ENCODE peak calls at places on chromosome 5, in four cellular contexts. G is HCT116, P is K562, J is SK-N-SH. L is an unnamed sample.

GRCh38 chr5:10734050-10734709 is 26.9 kb downstream of the DAP start:
- DNase-seq in P (peak), G (no peak), J (no peak), L (no peak)

GRCh38 chr5:107010060-107010459 is 660.7 kb downstream of the EFNA5 start:
- DNase-seq in P (no peak), G (no peak), J (no peak), L (no peak)

GRCh38 chr5:35012365-35012764 is 35.4 kb downstream of the AGXT2 start:
- DNase-seq in G (no peak), P (no peak), J (no peak), L (no peak)

GRCh38 chr5:11904270-11904906 is at the start of gene CTNND2:
- DNase-seq in G (no peak), P (no peak), J (peak), L (no peak)

GRCh38 chr5:140978260-140978659 is 12.0 kb downstream of the PCDHAC2 start:
- DNase-seq in G (no peak), J (peak), P (no peak), L (peak)

GRCh38 chr5:172090976-172091547 is 84.6 kb upstream of the FBXW11 start:
- DNase-seq in J (no peak), P (no peak), G (no peak), L (no peak)

GRCh38 chr5:141560141-141560540 is 58.7 kb downstream of the DIAPH1 start:
- DNase-seq in P (no peak), G (no peak), J (no peak), L (no peak)

GRCh38 chr5:146440348-146440747 is 6.8 kb upstream of the TCERG1 start:
- DNase-seq in G (no peak), J (no peak), P (no peak), L (no peak)

GRCh38 chr5:32092938-32093812 is 80.9 kb downstream of the GOLPH3 start:
- DNase-seq in P (peak), G (peak), J (peak), L (peak)

GRCh38 chr5:36414869-36415282 is 113.2 kb upstream of the RANBP3L start:
- DNase-seq in P (peak), G (peak), J (peak), L (peak)

GRCh38 chr5:114500756-114501155 is 138.9 kb downstream of the KCNN2 start:
- DNase-seq in J (no peak), G (no peak), P (no peak), L (no peak)

GRCh38 chr5:109645591-109646236 is 44.0 kb upstream of the MAN2A1 start:
- DNase-seq in P (peak), J (peak), G (no peak), L (no peak)

GRCh38 chr5:140344683-140345423 is 1.6 kb downstream of the HBEGF start:
- DNase-seq in G (no peak), P (peak), J (no peak), L (no peak)

GRCh38 chr5:133121080-133121479 is 69.3 kb downstream of the HSPA4 start:
- DNase-seq in P (no peak), J (no peak), G (no peak), L (no peak)

GRCh38 chr5:143051244-143052058 is 281.3 kb downstream of the ARHGAP26 start:
- DNase-seq in P (peak), J (no peak), G (no peak), L (peak)

GRCh38 chr5:126003309-126003708 is 419.9 kb upstream of the GRAMD2B start:
- DNase-seq in G (no peak), J (no peak), P (no peak), L (no peak)

GRCh38 chr5:174731214-174732039 is 7.0 kb downstream of the MSX2 start:
- DNase-seq in G (no peak), P (no peak), J (no peak), L (no peak)

GRCh38 chr5:56814361-56814962 is 887 bp upstream of the MAP3K1 start:
- DNase-seq in G (no peak), J (peak), P (peak), L (peak)

GRCh38 chr5:72599519-72600400 is 92.5 kb upstream of the ZNF366 start:
- DNase-seq in G (no peak), J (no peak), P (no peak), L (no peak)

GRCh38 chr5:144297083-144297482 is 126.4 kb downstream of the KCTD16 start:
- DNase-seq in J (no peak), G (no peak), P (no peak), L (no peak)

GRCh38 chr5:180233729-180234128 is 24.7 kb upstream of the RASGEF1C start:
- DNase-seq in J (no peak), P (no peak), G (no peak), L (peak)

GRCh38 chr5:10538103-10538788 is 25.6 kb upstream of the ANKRD33B start:
- DNase-seq in G (no peak), P (no peak), J (no peak), L (no peak)

GRCh38 chr5:643351-643801 is 31.2 kb downstream of the CEP72 start:
- DNase-seq in J (no peak), P (no peak), G (no peak), L (no peak)

GRCh38 chr5:55377810-55378209 is 70.0 kb downstream of the MTREX start:
- DNase-seq in G (no peak), P (no peak), J (no peak), L (no peak)

GRCh38 chr5:123610665-123611406 is 98.9 kb downstream of the CSNK1G3 start:
- DNase-seq in P (peak), J (peak), G (peak), L (peak)

GRCh38 chr5:178542455-178542854 is 47.7 kb downstream of the COL23A1 start:
- DNase-seq in G (no peak), P (no peak), J (no peak), L (no peak)

GRCh38 chr5:112329429-112330090 is 89.5 kb downstream of the EPB41L4A start:
- DNase-seq in P (no peak), J (peak), G (no peak), L (no peak)

GRCh38 chr5:42021119-42021518 is 96.0 kb downstream of the FBXO4 start:
- DNase-seq in G (no peak), J (no peak), P (no peak), L (no peak)

GRCh38 chr5:24535646-24536045 is 109.1 kb downstream of the CDH10 start:
- DNase-seq in J (no peak), P (no peak), G (no peak), L (no peak)

GRCh38 chr5:127088226-127088625 is 14.9 kb upstream of the C5orf63 start:
- DNase-seq in P (no peak), G (no peak), J (no peak), L (no peak)

GRCh38 chr5:8943301-8943700 is 602.6 kb downstream of the SEMA5A start:
- DNase-seq in J (no peak), G (no peak), P (no peak), L (no peak)

GRCh38 chr5:149466457-149466972 is 84.7 kb downstream of the CSNK1A1 start:
- DNase-seq in P (peak), J (no peak), G (no peak), L (no peak)

GRCh38 chr5:103375863-103376591 is 117.5 kb downstream of the MACIR start:
- DNase-seq in J (no peak), G (no peak), P (no peak), L (peak)
- TF ChIP-seq ELF1 in J (no peak), G (no peak), P (no peak), L (no peak)

GRCh38 chr5:52778784-52779183 is 8.9 kb upstream of the ITGA1 start:
- DNase-seq in G (no peak), P (no peak), J (no peak), L (no peak)
- TF ChIP-seq ZBTB33 in G (no peak), P (no peak), J (no peak), L (no peak)

DNA sequence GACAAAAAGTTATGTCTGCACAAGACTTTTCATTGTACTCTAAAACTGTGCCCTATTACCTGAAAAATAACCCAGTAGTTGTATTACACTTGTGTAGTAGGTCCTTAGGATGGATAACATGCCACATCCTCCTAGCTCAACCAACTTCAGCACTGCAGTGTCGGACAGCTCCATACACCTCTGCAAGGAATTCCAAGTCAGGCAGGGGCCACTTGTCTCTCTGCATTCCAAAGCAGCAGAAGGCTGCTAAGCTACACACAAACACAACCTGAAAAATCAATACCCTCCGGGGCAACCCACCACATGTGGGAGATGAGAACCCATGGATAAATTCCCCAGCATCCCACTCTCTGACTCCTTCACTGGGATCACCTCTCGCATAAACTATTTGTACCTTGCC is 50.2 kb downstream of the MED10 start:
- DNase-seq in P (peak), G (no peak), J (no peak), L (peak)
- TF ChIP-seq ELF1 in P (no peak), G (no peak), J (no peak), L (no peak)

GRCh38 chr5:175752826-175753535 is 95.1 kb downstream of the HRH2 start:
- DNase-seq in P (no peak), G (no peak), J (no peak), L (no peak)
- TF ChIP-seq ZBTB33 in P (no peak), G (no peak), J (no peak), L (no peak)

GRCh38 chr5:80653497-80653896 is 955 bp upstream of the MSH3 start:
- DNase-seq in J (no peak), G (no peak), P (peak), L (no peak)

GRCh38 chr5:80654054-80654390 is 430 bp upstream of the MSH3 start:
- DNase-seq in J (peak), G (no peak), P (peak), L (peak)

GRCh38 chr5:80654391-80655230 is at the start of the genes DHFR and MSH3:
- DNase-seq in P (peak), J (peak), G (peak), L (peak)

GRCh38 chr5:80656425-80656824 is 1.6 kb upstream of the DHFR start:
- DNase-seq in J (no peak), G (no peak), P (peak), L (peak)

GRCh38 chr5:80655231-80655784 is 525 bp upstream of the DHFR start:
- DNase-seq in G (no peak), P (peak), J (no peak), L (peak)
- TF ChIP-seq ELF1 in G (peak), P (no peak), J (no peak), L (no peak)

GRCh38 chr5:2134543-2135299 is 252.0 kb upstream of the IRX4 start:
- DNase-seq in P (no peak), G (no peak), J (no peak), L (peak)
- TF ChIP-seq ZBTB33 in P (no peak), G (no peak), J (no peak), L (no peak)

DNA sequence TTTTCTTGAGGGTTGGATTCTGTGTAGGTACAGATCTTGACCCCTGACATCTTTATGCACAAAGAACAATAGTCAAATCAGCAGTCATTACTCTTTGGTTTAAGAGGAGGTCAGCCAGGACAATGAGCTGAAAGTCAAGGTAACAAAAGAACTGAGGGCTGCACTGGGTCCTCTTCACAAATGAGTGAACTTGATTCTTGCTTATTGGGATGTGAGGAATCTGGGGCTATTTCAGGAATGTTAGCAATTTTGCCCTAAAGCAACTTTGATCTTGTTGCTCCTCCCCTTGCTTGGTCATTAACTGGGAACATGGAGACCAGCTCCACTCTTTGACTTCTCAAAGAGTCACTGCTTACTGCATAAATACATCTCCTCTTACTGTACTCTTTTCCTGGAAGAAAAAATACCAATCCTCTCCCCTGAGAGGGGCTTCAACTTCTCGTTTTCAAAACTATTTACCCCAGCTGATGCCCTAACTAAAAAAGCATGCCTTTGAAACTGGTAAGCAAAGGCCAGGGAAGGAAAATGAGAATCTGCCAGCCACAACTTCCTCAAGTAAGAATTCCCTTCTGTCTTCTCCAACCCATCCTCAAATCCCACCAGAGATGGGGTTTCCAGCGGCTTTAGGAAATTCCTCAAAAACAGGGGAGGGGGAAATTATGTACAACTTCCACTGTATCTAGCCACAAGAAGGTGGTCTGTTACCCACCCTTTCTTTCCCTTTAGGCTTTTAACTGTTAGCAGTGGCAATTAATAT is 368.3 kb downstream of the ENC1 start:
- DNase-seq in J (no peak), P (no peak), G (no peak), L (peak)
- TF ChIP-seq ELF1 in J (no peak), P (no peak), G (no peak), L (no peak)

GRCh38 chr5:150522504-150523464 is 14.9 kb downstream of the NDST1 start:
- DNase-seq in J (no peak), G (no peak), P (no peak), L (peak)
- TF ChIP-seq ZBTB33 in J (no peak), G (no peak), P (no peak), L (peak)